ENCODE peak calls at places on chromosomes 6 and 20, in eight cellular contexts. One of them, this sample, is unnamed.

GRCh38 chr6:32529697-32530429 is at the start of gene HLA-DRB5:
- DNase-seq in breast epithelium: no peak
- DNase-seq in fibroblast of pulmonary artery: peak
- DNase-seq in fibroblast of the aortic adventitia: no peak
- DNase-seq in H1: no peak
- DNase-seq in GM13976: peak
- DNase-seq in kidney epithelial cell: no peak
- DNase-seq in hepatocyte: no peak
- DNase-seq in this sample: peak

GRCh38 chr20:31721408-31722332 is 998 bp downstream of the BCL2L1 start:
- DNase-seq in breast epithelium: no peak
- DNase-seq in fibroblast of pulmonary artery: no peak
- DNase-seq in fibroblast of the aortic adventitia: no peak
- DNase-seq in H1: no peak
- DNase-seq in GM13976: no peak
- DNase-seq in kidney epithelial cell: no peak
- DNase-seq in hepatocyte: no peak
- DNase-seq in this sample: peak

GRCh38 chr20:478010-478948 is 15.9 kb upstream of the TBC1D20 start:
- DNase-seq in breast epithelium: no peak
- DNase-seq in fibroblast of pulmonary artery: peak
- DNase-seq in fibroblast of the aortic adventitia: peak
- DNase-seq in H1: no peak
- DNase-seq in GM13976: no peak
- DNase-seq in kidney epithelial cell: no peak
- DNase-seq in hepatocyte: no peak
- DNase-seq in this sample: no peak

GRCh38 chr6:64774881-64775280 is 932.1 kb downstream of the EYS start:
- DNase-seq in breast epithelium: no peak
- DNase-seq in fibroblast of pulmonary artery: no peak
- DNase-seq in fibroblast of the aortic adventitia: no peak
- DNase-seq in H1: no peak
- DNase-seq in GM13976: no peak
- DNase-seq in kidney epithelial cell: no peak
- DNase-seq in hepatocyte: no peak
- DNase-seq in this sample: no peak

GRCh38 chr20:43838703-43839060 is 76.0 kb upstream of the TOX2 start:
- DNase-seq in breast epithelium: no peak
- DNase-seq in fibroblast of pulmonary artery: no peak
- DNase-seq in fibroblast of the aortic adventitia: no peak
- DNase-seq in H1: peak
- DNase-seq in GM13976: peak
- DNase-seq in kidney epithelial cell: no peak
- DNase-seq in hepatocyte: no peak
- DNase-seq in this sample: peak

GRCh38 chr6:16947461-16948159 is 154.2 kb upstream of the STMND1 start:
- DNase-seq in breast epithelium: peak
- DNase-seq in fibroblast of pulmonary artery: peak
- DNase-seq in fibroblast of the aortic adventitia: peak
- DNase-seq in H1: no peak
- DNase-seq in GM13976: no peak
- DNase-seq in kidney epithelial cell: peak
- DNase-seq in hepatocyte: peak
- DNase-seq in this sample: peak

GRCh38 chr6:136180729-136181128 is 69.4 kb downstream of the MTFR2 start:
- DNase-seq in breast epithelium: no peak
- DNase-seq in fibroblast of pulmonary artery: no peak
- DNase-seq in fibroblast of the aortic adventitia: peak
- DNase-seq in H1: no peak
- DNase-seq in GM13976: no peak
- DNase-seq in kidney epithelial cell: no peak
- DNase-seq in hepatocyte: no peak
- DNase-seq in this sample: no peak

GRCh38 chr6:75566137-75566767 is 35.4 kb upstream of the SENP6 start:
- DNase-seq in breast epithelium: no peak
- DNase-seq in fibroblast of pulmonary artery: no peak
- DNase-seq in fibroblast of the aortic adventitia: no peak
- DNase-seq in H1: no peak
- DNase-seq in GM13976: no peak
- DNase-seq in kidney epithelial cell: no peak
- DNase-seq in hepatocyte: no peak
- DNase-seq in this sample: no peak

GRCh38 chr6:109867009-109867969 is 110.8 kb upstream of the GPR6 start:
- DNase-seq in breast epithelium: peak
- DNase-seq in fibroblast of pulmonary artery: peak
- DNase-seq in fibroblast of the aortic adventitia: peak
- DNase-seq in H1: no peak
- DNase-seq in GM13976: no peak
- DNase-seq in kidney epithelial cell: no peak
- DNase-seq in hepatocyte: peak
- DNase-seq in this sample: no peak

GRCh38 chr6:110875548-110876169 is 1.1 kb downstream of the AMD1 start:
- DNase-seq in breast epithelium: no peak
- DNase-seq in fibroblast of pulmonary artery: no peak
- DNase-seq in fibroblast of the aortic adventitia: peak
- DNase-seq in H1: peak
- DNase-seq in GM13976: peak
- DNase-seq in kidney epithelial cell: no peak
- DNase-seq in hepatocyte: peak
- DNase-seq in this sample: peak

GRCh38 chr6:11616200-11616611 is 78.7 kb downstream of the TMEM170B start:
- DNase-seq in breast epithelium: no peak
- DNase-seq in fibroblast of pulmonary artery: peak
- DNase-seq in fibroblast of the aortic adventitia: peak
- DNase-seq in H1: no peak
- DNase-seq in GM13976: no peak
- DNase-seq in kidney epithelial cell: no peak
- DNase-seq in hepatocyte: no peak
- DNase-seq in this sample: no peak

GRCh38 chr6:139270249-139270648 is 21.5 kb downstream of the TXLNB start:
- DNase-seq in breast epithelium: no peak
- DNase-seq in fibroblast of pulmonary artery: no peak
- DNase-seq in fibroblast of the aortic adventitia: no peak
- DNase-seq in H1: no peak
- DNase-seq in GM13976: no peak
- DNase-seq in kidney epithelial cell: no peak
- DNase-seq in hepatocyte: no peak
- DNase-seq in this sample: no peak

GRCh38 chr6:31879901-31880300 is 1.1 kb upstream of the SLC44A4 start:
- DNase-seq in breast epithelium: no peak
- DNase-seq in fibroblast of pulmonary artery: no peak
- DNase-seq in fibroblast of the aortic adventitia: no peak
- DNase-seq in H1: no peak
- DNase-seq in GM13976: no peak
- DNase-seq in kidney epithelial cell: no peak
- DNase-seq in hepatocyte: no peak
- DNase-seq in this sample: no peak

GRCh38 chr20:47133809-47134456 is 222.6 kb downstream of the ZMYND8 start:
- DNase-seq in breast epithelium: no peak
- DNase-seq in fibroblast of pulmonary artery: peak
- DNase-seq in fibroblast of the aortic adventitia: peak
- DNase-seq in H1: no peak
- DNase-seq in GM13976: no peak
- DNase-seq in kidney epithelial cell: no peak
- DNase-seq in hepatocyte: peak
- DNase-seq in this sample: no peak

GRCh38 chr20:40276291-40276690 is 412.7 kb downstream of the MAFB start:
- DNase-seq in breast epithelium: no peak
- DNase-seq in fibroblast of pulmonary artery: no peak
- DNase-seq in fibroblast of the aortic adventitia: peak
- DNase-seq in H1: no peak
- DNase-seq in GM13976: no peak
- DNase-seq in kidney epithelial cell: no peak
- DNase-seq in hepatocyte: no peak
- DNase-seq in this sample: no peak

GRCh38 chr6:92559002-92559401 is 860.4 kb downstream of the EPHA7 start:
- DNase-seq in breast epithelium: no peak
- DNase-seq in fibroblast of pulmonary artery: no peak
- DNase-seq in fibroblast of the aortic adventitia: no peak
- DNase-seq in H1: no peak
- DNase-seq in GM13976: no peak
- DNase-seq in kidney epithelial cell: no peak
- DNase-seq in hepatocyte: no peak
- DNase-seq in this sample: no peak

GRCh38 chr6:157755752-157756411 is 67.2 kb upstream of the SNX9 start:
- DNase-seq in breast epithelium: no peak
- DNase-seq in fibroblast of pulmonary artery: no peak
- DNase-seq in fibroblast of the aortic adventitia: no peak
- DNase-seq in H1: no peak
- DNase-seq in GM13976: no peak
- DNase-seq in kidney epithelial cell: no peak
- DNase-seq in hepatocyte: no peak
- DNase-seq in this sample: peak

GRCh38 chr6:26331809-26332226 is 33.2 kb upstream of the BTN3A2 start:
- DNase-seq in breast epithelium: no peak
- DNase-seq in fibroblast of pulmonary artery: no peak
- DNase-seq in fibroblast of the aortic adventitia: no peak
- DNase-seq in H1: no peak
- DNase-seq in GM13976: no peak
- DNase-seq in kidney epithelial cell: no peak
- DNase-seq in hepatocyte: no peak
- DNase-seq in this sample: peak

GRCh38 chr6:515267-515666 is 123.7 kb downstream of the IRF4 start:
- DNase-seq in breast epithelium: no peak
- DNase-seq in fibroblast of pulmonary artery: no peak
- DNase-seq in fibroblast of the aortic adventitia: no peak
- DNase-seq in H1: no peak
- DNase-seq in GM13976: no peak
- DNase-seq in kidney epithelial cell: no peak
- DNase-seq in hepatocyte: no peak
- DNase-seq in this sample: no peak

GRCh38 chr6:47209632-47210031 is 100.1 kb downstream of the TNFRSF21 start:
- DNase-seq in breast epithelium: no peak
- DNase-seq in fibroblast of pulmonary artery: peak
- DNase-seq in fibroblast of the aortic adventitia: peak
- DNase-seq in H1: no peak
- DNase-seq in GM13976: no peak
- DNase-seq in kidney epithelial cell: no peak
- DNase-seq in hepatocyte: no peak
- DNase-seq in this sample: no peak

GRCh38 chr20:48604426-48604825 is 223.4 kb downstream of the PREX1 start:
- DNase-seq in breast epithelium: no peak
- DNase-seq in fibroblast of pulmonary artery: no peak
- DNase-seq in fibroblast of the aortic adventitia: no peak
- DNase-seq in H1: no peak
- DNase-seq in GM13976: no peak
- DNase-seq in kidney epithelial cell: no peak
- DNase-seq in hepatocyte: no peak
- DNase-seq in this sample: no peak

GRCh38 chr20:36861875-36862801 is 13.8 kb upstream of the TLDC2 start:
- DNase-seq in breast epithelium: peak
- DNase-seq in fibroblast of pulmonary artery: peak
- DNase-seq in fibroblast of the aortic adventitia: peak
- DNase-seq in H1: peak
- DNase-seq in GM13976: no peak
- DNase-seq in kidney epithelial cell: no peak
- DNase-seq in hepatocyte: peak
- DNase-seq in this sample: no peak
- TF ChIP-seq CTCF in breast epithelium: no peak
- TF ChIP-seq CTCF in fibroblast of pulmonary artery: no peak
- TF ChIP-seq CTCF in fibroblast of the aortic adventitia: no peak
- TF ChIP-seq CTCF in H1: no peak
- TF ChIP-seq CTCF in GM13976: no peak
- TF ChIP-seq CTCF in kidney epithelial cell: no peak
- TF ChIP-seq CTCF in hepatocyte: no peak
- TF ChIP-seq CTCF in this sample: no peak

DNA sequence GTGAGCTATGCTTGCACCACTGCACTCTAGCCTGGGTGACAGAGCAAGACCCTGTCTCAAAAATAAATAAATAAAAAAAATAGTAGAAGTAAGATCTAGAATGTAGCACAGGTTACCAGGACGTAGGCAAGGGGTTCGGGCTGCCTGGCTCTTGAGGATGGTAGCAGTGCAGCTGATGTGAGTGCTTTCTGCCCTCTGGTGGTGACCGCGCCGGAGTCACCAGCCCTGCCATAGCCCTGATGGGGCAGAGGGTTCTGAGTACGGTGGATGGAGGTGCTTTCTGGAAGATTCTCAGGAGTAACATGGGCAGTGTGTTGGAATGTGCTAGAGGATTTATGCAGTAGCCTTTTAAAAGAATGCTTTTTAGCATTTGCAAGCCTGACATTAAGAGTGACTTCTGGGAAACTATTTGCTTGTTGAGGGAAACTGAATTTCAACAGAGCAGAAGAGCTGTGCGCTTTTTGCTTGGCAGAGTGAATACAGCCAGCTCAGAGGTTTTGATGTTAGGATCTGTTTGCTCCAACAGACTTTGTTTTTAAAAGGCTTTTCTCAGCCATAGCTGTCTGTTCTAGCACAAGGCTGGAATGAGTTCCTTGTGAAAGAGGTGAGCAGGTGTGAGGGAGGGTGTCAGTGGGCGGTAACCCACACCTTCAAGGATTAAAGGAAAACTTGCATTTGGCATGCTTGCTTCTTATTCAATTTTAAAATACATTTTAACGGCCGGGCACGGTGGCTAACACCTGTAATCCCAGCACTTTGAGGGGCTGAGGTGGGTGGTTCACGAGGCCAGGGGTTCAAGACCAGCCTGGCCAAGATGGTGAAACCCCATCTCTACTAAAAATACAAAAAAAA is 65.9 kb downstream of the PTPN1 start:
- DNase-seq in breast epithelium: no peak
- DNase-seq in fibroblast of pulmonary artery: peak
- DNase-seq in fibroblast of the aortic adventitia: peak
- DNase-seq in H1: peak
- DNase-seq in GM13976: no peak
- DNase-seq in kidney epithelial cell: no peak
- DNase-seq in hepatocyte: peak
- DNase-seq in this sample: peak
- TF ChIP-seq CTCF in breast epithelium: peak
- TF ChIP-seq CTCF in fibroblast of pulmonary artery: peak
- TF ChIP-seq CTCF in fibroblast of the aortic adventitia: peak
- TF ChIP-seq CTCF in H1: peak
- TF ChIP-seq CTCF in GM13976: peak
- TF ChIP-seq CTCF in kidney epithelial cell: peak
- TF ChIP-seq CTCF in hepatocyte: peak
- TF ChIP-seq CTCF in this sample: peak

GRCh38 chr20:24783631-24784492 is 165.2 kb upstream of the CST7 start:
- DNase-seq in breast epithelium: no peak
- DNase-seq in fibroblast of pulmonary artery: no peak
- DNase-seq in fibroblast of the aortic adventitia: no peak
- DNase-seq in H1: peak
- DNase-seq in GM13976: peak
- DNase-seq in kidney epithelial cell: no peak
- DNase-seq in hepatocyte: peak
- DNase-seq in this sample: peak
- TF ChIP-seq CTCF in breast epithelium: no peak
- TF ChIP-seq CTCF in fibroblast of pulmonary artery: no peak
- TF ChIP-seq CTCF in fibroblast of the aortic adventitia: no peak
- TF ChIP-seq CTCF in H1: peak
- TF ChIP-seq CTCF in GM13976: peak
- TF ChIP-seq CTCF in kidney epithelial cell: no peak
- TF ChIP-seq CTCF in hepatocyte: peak
- TF ChIP-seq CTCF in this sample: no peak

GRCh38 chr6:151111670-151112069 is 128.1 kb upstream of the AKAP12 start:
- DNase-seq in breast epithelium: no peak
- DNase-seq in fibroblast of pulmonary artery: no peak
- DNase-seq in fibroblast of the aortic adventitia: no peak
- DNase-seq in H1: no peak
- DNase-seq in GM13976: no peak
- DNase-seq in kidney epithelial cell: no peak
- DNase-seq in hepatocyte: no peak
- DNase-seq in this sample: no peak
- TF ChIP-seq CTCF in breast epithelium: no peak
- TF ChIP-seq CTCF in fibroblast of pulmonary artery: no peak
- TF ChIP-seq CTCF in fibroblast of the aortic adventitia: no peak
- TF ChIP-seq CTCF in H1: no peak
- TF ChIP-seq CTCF in GM13976: no peak
- TF ChIP-seq CTCF in kidney epithelial cell: no peak
- TF ChIP-seq CTCF in hepatocyte: no peak
- TF ChIP-seq CTCF in this sample: no peak

This sample was measured in activated CD8-positive, alpha-beta T cell treated with anti-CD3 and anti-CD28 coated beads for 36 hours.